ENCODE peak calls at places on chromosome 22, in ten cellular contexts. E is uterus, A is A549, U is brain microvascular endothelial cell, G is endodermal cell, Q is H1, Y is breast epithelium, K is transverse colon, I is GM23338, N is GM12878. X is an unnamed sample.

GRCh38 chr22:31738566-31738965 is 11.4 kb downstream of the PRR14L start:
- DNase-seq in U (no peak), Y (no peak), A (no peak), N (no peak), G (no peak), Q (no peak), E (no peak), I (no peak), K (no peak), X (no peak)

GRCh38 chr22:40436460-40437431 is 66.4 kb downstream of the SGSM3 start:
- DNase-seq in N (peak; percentile 88), Y (no peak), U (peak; percentile 59), E (peak; percentile 43), I (peak; percentile 79), A (peak; percentile 70), G (peak; percentile 69), K (peak; percentile 31), Q (no peak), X (peak; percentile 56)

GRCh38 chr22:44815099-44816070 is 63.0 kb downstream of the ARHGAP8 start:
- DNase-seq in U (no peak), K (no peak), Q (no peak), E (no peak), G (peak; percentile 40), N (no peak), I (no peak), A (no peak), Y (no peak), X (peak; percentile 76)

GRCh38 chr22:30486661-30487115 is 14.9 kb upstream of the SEC14L3 start:
- DNase-seq in E (no peak), U (no peak), Y (no peak), Q (no peak), K (no peak), N (no peak), G (no peak), A (peak; percentile 35), I (no peak), X (peak; percentile 47)

GRCh38 chr22:39710380-39711117 is 140.0 kb downstream of the CACNA1I start:
- DNase-seq in I (no peak), Q (no peak), U (no peak), K (no peak), E (no peak), A (no peak), G (no peak), Y (no peak), N (no peak), X (no peak)

GRCh38 chr22:17257578-17257977 is 38.3 kb upstream of the ADA2 start:
- DNase-seq in E (no peak), K (no peak), Y (no peak), I (peak; percentile 75), A (no peak), U (no peak), Q (no peak), N (no peak), G (peak; percentile 68), X (peak; percentile 19)

GRCh38 chr22:29400576-29400975 is 12.2 kb upstream of the AP1B1 start:
- DNase-seq in A (no peak), N (no peak), I (no peak), G (no peak), K (no peak), Y (no peak), U (no peak), E (no peak), Q (no peak), X (no peak)

GRCh38 chr22:20774882-20775281 is 969 bp downstream of the SERPIND1 start:
- DNase-seq in U (no peak), N (no peak), G (no peak), Q (no peak), E (no peak), A (no peak), K (no peak), Y (no peak), I (no peak), X (no peak)

GRCh38 chr22:25551396-25551795 is 13.1 kb upstream of the GRK3 start:
- DNase-seq in G (no peak), U (no peak), Q (no peak), E (no peak), Y (no peak), N (no peak), A (no peak), K (no peak), I (no peak), X (no peak)

GRCh38 chr22:45912910-45913309 is 64.1 kb downstream of the WNT7B start:
- DNase-seq in A (peak; percentile 53), G (no peak), U (no peak), K (no peak), Y (no peak), I (no peak), Q (no peak), N (no peak), E (no peak), X (no peak)

GRCh38 chr22:24325105-24325757 is 54.6 kb downstream of the SPECC1L start:
- DNase-seq in Q (no peak), Y (no peak), A (peak; percentile 70), U (peak; percentile 73), K (no peak), N (peak; percentile 62), G (no peak), E (no peak), I (peak; percentile 54), X (peak; percentile 95)

GRCh38 chr22:50193621-50194020 is 7.2 kb upstream of the SELENOO start:
- DNase-seq in Y (no peak), Q (no peak), N (no peak), E (no peak), U (no peak), G (no peak), I (no peak), K (no peak), A (no peak), X (no peak)

GRCh38 chr22:41966607-41967240 is 2.5 kb upstream of the SEPTIN3 start:
- DNase-seq in E (no peak), Y (no peak), I (peak; percentile 83), N (peak; percentile 54), Q (no peak), K (peak; percentile 41), U (peak; percentile 83), A (peak; percentile 78), G (peak; percentile 87), X (peak; percentile 98)

GRCh38 chr22:44365196-44365802 is 52.5 kb upstream of the SHISAL1 start:
- DNase-seq in G (peak; percentile 45), A (no peak), N (no peak), U (no peak), I (no peak), E (no peak), K (no peak), Q (no peak), Y (no peak), X (peak; percentile 21)

GRCh38 chr22:43681724-43682360 is 130.3 kb downstream of the EFCAB6 start:
- DNase-seq in I (peak; percentile 36), E (no peak), G (no peak), Y (no peak), N (no peak), Q (no peak), A (no peak), U (no peak), K (no peak), X (no peak)

GRCh38 chr22:48973694-48974041 is 854.0 kb downstream of the BRD1 start:
- DNase-seq in Q (no peak), K (no peak), A (no peak), Y (no peak), E (no peak), G (no peak), I (no peak), U (no peak), N (no peak), X (no peak)

GRCh38 chr22:48972979-48973693 is 854.5 kb downstream of the BRD1 start:
- DNase-seq in A (no peak), K (no peak), Y (no peak), Q (no peak), E (no peak), G (peak; percentile 22), U (no peak), I (no peak), N (no peak), X (no peak)

GRCh38 chr22:48968201-48968959 is 859.3 kb downstream of the BRD1 start:
- DNase-seq in E (peak; percentile 5), K (peak; percentile 16), I (no peak), Y (no peak), N (no peak), G (peak; percentile 85), A (peak; percentile 11), U (no peak), Q (no peak), X (no peak)
- TF ChIP-seq CTCF in E (no peak), K (peak; percentile 54), I (no peak), Y (peak; percentile 36), N (peak; percentile 28), G (peak; percentile 88), A (peak; percentile 12), U (peak; percentile 18), Q (peak; percentile 91), X (no peak)

GRCh38 chr22:48488611-48489456 is 1338.8 kb downstream of the BRD1 start:
- DNase-seq in Q (no peak), N (no peak), I (peak; percentile 61), Y (peak; percentile 40), E (no peak), U (no peak), A (no peak), K (no peak), G (peak; percentile 86), X (peak; percentile 88)

GRCh38 chr22:48489551-48490512 is 1337.8 kb downstream of the BRD1 start:
- DNase-seq in E (no peak), I (no peak), N (no peak), K (no peak), Q (no peak), G (peak; percentile 73), Y (peak; percentile 46), U (no peak), A (no peak), X (peak; percentile 97)

GRCh38 chr22:48492371-48493320 is 1335.0 kb downstream of the BRD1 start:
- DNase-seq in E (peak; percentile 60), G (peak; percentile 90), K (peak; percentile 50), A (peak; percentile 85), N (peak; percentile 1), Y (peak; percentile 56), I (peak; percentile 79), Q (no peak), U (peak; percentile 79), X (peak; percentile 99)

GRCh38 chr22:48491451-48491941 is 1336.2 kb downstream of the BRD1 start:
- DNase-seq in E (no peak), K (no peak), I (no peak), Y (peak; percentile 31), U (no peak), A (peak; percentile 56), N (no peak), G (peak; percentile 72), Q (no peak), X (peak; percentile 86)

GRCh38 chr22:48490513-48491411 is 1336.9 kb downstream of the BRD1 start:
- DNase-seq in K (no peak), G (peak; percentile 64), U (no peak), I (no peak), Y (peak; percentile 48), N (no peak), A (peak; percentile 25), Q (no peak), E (no peak), X (peak; percentile 95)
- H3K27ac ChIP-seq in K (no peak overlapping the region), G (no peak overlapping the region), U (no peak overlapping the region), I (no peak overlapping the region), Y (no peak overlapping the region), N (no peak overlapping the region), A (peak overlapping the region; percentile 100), Q (no peak overlapping the region), E (no peak overlapping the region), X (no peak overlapping the region)

GRCh38 chr22:47266329-47266728 is 503.9 kb downstream of the TBC1D22A start:
- DNase-seq in K (no peak), Q (no peak), G (no peak), Y (no peak), I (no peak), U (no peak), N (no peak), A (no peak), E (no peak), X (no peak)
- H3K4me3 ChIP-seq in K (no peak overlapping the region), Q (no peak overlapping the region), G (no peak overlapping the region), Y (no peak overlapping the region), I (no peak overlapping the region), U (no peak overlapping the region), N (no peak overlapping the region), A (no peak overlapping the region), E (no peak overlapping the region), X (no peak overlapping the region)

GRCh38 chr22:22908495-22908861 is 20.9 kb downstream of the IGLL5 start:
- DNase-seq in G (no peak), A (no peak), Q (no peak), U (no peak), K (no peak), N (no peak), Y (no peak), E (no peak), I (no peak), X (no peak)
- TF ChIP-seq CTCF in G (no peak), A (no peak), Q (no peak), U (no peak), K (no peak), N (no peak), Y (no peak), E (no peak), I (no peak), X (no peak)

X was measured in osteoblast.